ENCODE peak calls at places on chromosomes 13 and 19, in six cellular contexts. X is PC-9; N is stimulated activated CD8-positive, alpha-beta memory T cell treated with anti-CD3 and anti-CD28 coated beads, Interleukin-15, amount 100 ng/mL, for 24 hours; F is activated B cell treated with CpG ODN at 0.5 μM for 24 hours; P is NCI-H187; A is AG04449. L is an unnamed sample.

GRCh38 chr19:21047712-21048111 is 27.3 kb downstream of the ZNF430 start:
- DNase-seq in X (no peak), N (no peak), F (no peak), P (no peak), A (no peak), L (no peak)

GRCh38 chr13:96181886-96182285 is 92.0 kb downstream of the HS6ST3 start:
- DNase-seq in X (no peak), N (no peak), F (no peak), P (no peak), A (no peak), L (no peak)

GRCh38 chr13:66216723-66217122 is 1013.4 kb downstream of the PCDH9 start:
- DNase-seq in X (no peak), N (no peak), F (no peak), P (no peak), A (no peak), L (no peak)

GRCh38 chr19:2362039-2362969 is 2.2 kb downstream of the TMPRSS9 start:
- DNase-seq in X (no peak), N (no peak), F (no peak), P (no peak), A (no peak), L (no peak)

GRCh38 chr13:19713186-19713965 is 69.4 kb downstream of the PSPC1 start:
- DNase-seq in X (no peak), N (no peak), F (no peak), P (no peak), A (peak), L (no peak)

GRCh38 chr19:5579697-5580096 is 11.9 kb upstream of the TINCR start:
- DNase-seq in X (no peak), N (no peak), F (no peak), P (no peak), A (no peak), L (no peak)

GRCh38 chr19:57099199-57099661 is 20.6 kb upstream of the USP29 start:
- DNase-seq in X (peak), N (peak), F (peak), P (peak), A (no peak), L (peak)

GRCh38 chr19:13164370-13165090 is 14.3 kb downstream of the IER2 start:
- DNase-seq in X (peak), N (no peak), F (peak), P (no peak), A (no peak), L (no peak)

GRCh38 chr19:45809643-45810159 is 5.4 kb downstream of the RSPH6A start:
- DNase-seq in X (peak), N (no peak), F (no peak), P (peak), A (peak), L (no peak)

GRCh38 chr19:56838930-56839664 is 1.4 kb downstream of the PEG3 start:
- DNase-seq in X (no peak), N (no peak), F (no peak), P (no peak), A (no peak), L (no peak)